ENCODE peak calls at places on chromosomes 1 and 21, in four cellular contexts. D is Peyer's patch, Q is transverse colon, E is sigmoid colon. O is an unnamed sample.

GRCh38 chr1:42822833-42823392 is 5.7 kb upstream of the SVBP start:
- DNase-seq in D (no peak), E (no peak), Q (no peak), O (no peak)

GRCh38 chr21:45000637-45001133 is 60.9 kb downstream of the SLX9 start:
- DNase-seq in Q (no peak), D (peak; percentile 43), E (no peak), O (no peak)

GRCh38 chr21:33490991-33491372 is 534 bp downstream of the DNAJC28 start:
- DNase-seq in D (no peak), E (no peak), Q (no peak), O (no peak)

GRCh38 chr1:86992790-86993189 is 78.4 kb downstream of the HS2ST1 start:
- DNase-seq in E (no peak), D (no peak), Q (no peak), O (no peak)

GRCh38 chr1:246107516-246108277 is 399.4 kb downstream of the SMYD3 start:
- DNase-seq in E (no peak), Q (no peak), D (no peak), O (no peak)

GRCh38 chr1:75257424-75257823 is 123.2 kb downstream of the LHX8 start:
- DNase-seq in Q (no peak), E (no peak), D (no peak), O (no peak)

GRCh38 chr1:47843059-47843458 is 154.1 kb downstream of the TRABD2B start:
- DNase-seq in E (no peak), Q (peak; percentile 2), D (no peak), O (no peak)

GRCh38 chr1:201404016-201404598 is 5.0 kb upstream of the LAD1 start:
- DNase-seq in D (no peak), Q (no peak), E (no peak), O (no peak)

GRCh38 chr1:59242345-59242744 is 54.5 kb upstream of the FGGY start:
- DNase-seq in E (no peak), Q (no peak), D (no peak), O (no peak)

GRCh38 chr21:30605968-30606367 is 5.1 kb downstream of the KRTAP22-1 start:
- DNase-seq in Q (no peak), E (no peak), D (no peak), O (no peak)

GRCh38 chr1:103942029-103942428 is 192.3 kb downstream of the AMY1C start:
- DNase-seq in D (no peak), Q (no peak), E (no peak), O (no peak)

GRCh38 chr1:236401698-236402097 is 7.6 kb downstream of the EDARADD start:
- DNase-seq in E (no peak), D (no peak), Q (no peak), O (no peak)

GRCh38 chr1:236397173-236397759 is 3.2 kb downstream of the EDARADD start:
- DNase-seq in D (no peak), Q (no peak), E (no peak), O (no peak)

GRCh38 chr1:236396665-236397043 is 2.6 kb downstream of the EDARADD start:
- DNase-seq in Q (no peak), E (no peak), D (no peak), O (no peak)

GRCh38 chr1:236398538-236398937 is 4.5 kb downstream of the EDARADD start:
- DNase-seq in Q (no peak), E (no peak), D (no peak), O (peak; percentile 53)

GRCh38 chr1:236400061-236400638 is 6.1 kb downstream of the EDARADD start:
- DNase-seq in Q (no peak), E (no peak), D (no peak), O (no peak)
- H3K27ac ChIP-seq in Q (no peak overlapping the region), E (no peak overlapping the region), D (no peak overlapping the region), O (no peak overlapping the region)

GRCh38 chr1:17212009-17212408 is 7.1 kb downstream of the PADI1 start:
- DNase-seq in E (no peak), Q (no peak), D (no peak), O (peak; percentile 61)
- TF ChIP-seq CTCF in E (no peak), Q (no peak), D (no peak), O (no peak)

GRCh38 chr1:11800391-11800755 is 5.4 kb downstream of the MTHFR start:
- DNase-seq in Q (no peak), D (no peak), E (no peak), O (no peak)
- H3K4me3 ChIP-seq in Q (no peak overlapping the region), D (no peak overlapping the region), E (no peak overlapping the region), O (no peak overlapping the region)

DNA sequence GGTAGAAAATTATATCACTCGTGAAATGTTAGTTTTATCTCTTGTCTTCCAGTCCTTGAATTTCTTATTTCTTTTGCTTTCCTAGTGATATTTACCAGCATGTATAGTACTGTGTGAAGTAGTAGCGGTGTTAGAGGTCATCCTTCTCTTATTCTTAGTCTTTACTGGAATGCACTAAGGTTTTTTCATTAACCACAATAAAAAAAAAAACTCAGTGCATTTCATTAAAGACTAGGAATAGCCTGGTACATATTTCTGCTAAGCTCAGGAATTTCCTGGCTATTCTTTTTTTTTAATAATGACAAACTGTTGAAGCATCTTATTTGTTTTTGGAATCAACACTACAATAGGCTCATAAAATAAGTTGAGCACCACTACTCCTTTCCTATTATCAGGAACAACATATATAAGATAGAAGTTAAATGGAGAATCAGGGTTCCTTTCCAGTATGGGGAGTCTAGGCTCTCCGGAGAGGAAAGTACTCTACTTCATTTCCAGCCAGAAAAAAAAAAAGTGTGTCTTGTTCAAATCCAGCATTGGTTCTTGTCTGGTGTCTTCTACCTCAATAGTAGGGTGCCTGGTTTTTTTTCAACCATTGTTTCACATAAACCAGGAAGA is 60.0 kb downstream of the TNFSF18 start:
- DNase-seq in E (no peak), D (no peak), Q (no peak), O (no peak)
- H3K27ac ChIP-seq in E (no peak overlapping the region), D (no peak overlapping the region), Q (no peak overlapping the region), O (no peak overlapping the region)

DNA sequence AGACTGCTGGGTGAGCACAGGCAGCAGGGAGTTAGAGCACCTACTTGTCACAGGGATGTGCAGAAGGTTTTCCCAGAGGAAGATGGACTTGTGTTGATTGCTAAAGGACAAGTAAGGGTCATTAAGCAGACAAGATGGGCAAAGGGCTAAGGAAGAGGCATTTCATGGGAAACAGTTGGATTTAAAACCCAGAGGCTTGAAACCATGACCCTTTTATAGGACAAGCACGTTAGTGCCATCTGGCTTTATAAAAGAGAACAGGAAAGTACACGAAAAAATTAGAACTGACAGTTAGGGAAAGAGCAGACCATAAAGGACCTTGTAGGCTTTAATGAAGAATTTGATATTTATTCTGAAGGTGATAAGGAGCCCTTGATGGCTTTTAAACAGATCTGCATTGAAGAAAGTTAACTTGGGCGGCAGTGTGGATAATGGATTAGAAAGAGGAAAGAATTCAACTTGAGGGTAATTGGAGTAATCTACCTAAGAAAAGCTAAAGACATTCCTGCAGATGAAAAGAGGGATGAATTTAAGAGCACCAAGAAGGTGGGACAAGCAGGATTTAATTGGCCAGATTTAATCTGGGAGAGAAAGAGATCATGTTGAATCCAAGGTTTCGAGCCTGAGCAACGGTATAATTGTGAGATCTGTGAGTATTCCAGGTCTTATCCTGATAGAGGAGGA is 68.6 kb downstream of the ZC3H11B start:
- DNase-seq in D (no peak), E (no peak), Q (no peak), O (no peak)
- TF ChIP-seq CTCF in D (no peak), E (no peak), Q (no peak), O (no peak)

GRCh38 chr1:54885237-54885679 is 1.7 kb downstream of the DHCR24 start:
- DNase-seq in D (no peak), Q (no peak), E (no peak), O (no peak)

GRCh38 chr1:54883349-54884102 is 3.5 kb downstream of the DHCR24 start:
- DNase-seq in E (no peak), Q (no peak), D (no peak), O (no peak)

GRCh38 chr1:54884135-54884586 is 2.8 kb downstream of the DHCR24 start:
- DNase-seq in D (no peak), Q (no peak), E (no peak), O (no peak)

GRCh38 chr1:54885863-54886723 is 902 bp downstream of the DHCR24 start:
- DNase-seq in D (peak; percentile 57), E (no peak), Q (peak; percentile 55), O (peak; percentile 66)

GRCh38 chr1:54884768-54885167 is 2.2 kb downstream of the DHCR24 start:
- DNase-seq in D (no peak), Q (no peak), E (no peak), O (no peak)
- H3K4me3 ChIP-seq in D (no peak overlapping the region), Q (no peak overlapping the region), E (no peak overlapping the region), O (no peak overlapping the region)

GRCh38 chr21:43903451-43904091 is 38.5 kb downstream of the AGPAT3 start:
- DNase-seq in D (peak; percentile 39), Q (peak; percentile 26), E (peak; percentile 65), O (peak; percentile 76)

GRCh38 chr21:43900078-43900385 is 35.0 kb downstream of the AGPAT3 start:
- DNase-seq in E (no peak), D (no peak), Q (no peak), O (no peak)

GRCh38 chr21:43899307-43900077 is 34.5 kb downstream of the AGPAT3 start:
- DNase-seq in Q (no peak), D (peak; percentile 32), E (peak; percentile 44), O (no peak)

GRCh38 chr21:43902441-43902840 is 37.4 kb downstream of the AGPAT3 start:
- DNase-seq in E (peak; percentile 38), D (peak; percentile 42), Q (no peak), O (no peak)

DNA sequence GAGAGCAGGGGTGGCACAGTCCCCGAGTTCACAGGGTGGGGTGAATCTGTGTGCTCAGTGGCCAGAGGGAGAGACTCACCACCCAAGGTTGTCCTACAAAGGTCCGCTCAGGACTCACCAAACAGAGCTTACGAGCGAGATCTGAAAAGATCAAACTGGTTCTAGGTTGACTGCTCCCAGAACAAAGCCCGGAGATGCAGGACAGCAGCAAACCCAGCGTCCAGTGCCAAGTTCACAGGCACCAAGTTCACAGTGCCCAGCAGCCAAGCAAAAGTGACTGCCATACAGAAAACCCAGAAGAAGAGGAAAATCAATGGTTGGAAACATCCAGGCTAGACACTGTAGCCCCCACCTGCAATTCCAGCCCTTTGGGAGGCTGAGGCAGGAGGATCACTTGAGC is 35.7 kb downstream of the AGPAT3 start:
- DNase-seq in E (peak; percentile 25), D (peak; percentile 11), Q (no peak), O (no peak)
- H3K27ac ChIP-seq in E (no peak overlapping the region), D (no peak overlapping the region), Q (no peak overlapping the region), O (no peak overlapping the region)

GRCh38 chr1:225342695-225343094 is 85.1 kb downstream of the LBR start:
- DNase-seq in Q (no peak), E (no peak), D (no peak), O (no peak)

GRCh38 chr1:225341642-225342041 is 86.2 kb downstream of the LBR start:
- DNase-seq in E (no peak), D (no peak), Q (no peak), O (no peak)

GRCh38 chr1:225348400-225348799 is 79.4 kb downstream of the LBR start:
- DNase-seq in Q (no peak), D (no peak), E (no peak), O (no peak)

GRCh38 chr1:225347123-225347683 is 80.6 kb downstream of the LBR start:
- DNase-seq in E (no peak), Q (no peak), D (no peak), O (no peak)

GRCh38 chr1:225343618-225344017 is 84.2 kb downstream of the LBR start:
- DNase-seq in Q (no peak), D (no peak), E (no peak), O (no peak)
- TF ChIP-seq CTCF in Q (no peak), D (peak; percentile 25), E (no peak), O (no peak)